ENCODE peak calls at places on chromosomes 11 and 22, in five cellular contexts. D is upper lobe of left lung, V is HepG2, T is right lobe of liver, K is IMR-90. B is an unnamed sample.
A peak's percentile ranks its signal among the peaks of the same experiment; 100 is the strongest.

GRCh38 chr22:21587803-21588611 is 20.5 kb downstream of the UBE2L3 start:
- ATAC-seq in D (peak; percentile 29), V (no peak), T (peak; percentile 30), K (peak; percentile 83), B (no peak)

GRCh38 chr11:110373061-110373702 is 56.6 kb upstream of the FDX1 start:
- ATAC-seq in K (peak; percentile 82), D (peak; percentile 51), V (no peak), T (peak; percentile 19), B (peak; percentile 50)

GRCh38 chr11:11513438-11513837 is 108.4 kb downstream of the GALNT18 start:
- ATAC-seq in T (no peak), D (no peak), K (no peak), V (no peak), B (no peak)

GRCh38 chr11:119937412-119937811 is 200.5 kb downstream of the TRIM29 start:
- ATAC-seq in K (no peak), T (no peak), V (no peak), D (no peak), B (no peak)

GRCh38 chr11:128226106-128226716 is 361.1 kb downstream of the ETS1 start:
- ATAC-seq in V (no peak), D (no peak), K (no peak), T (no peak), B (no peak)

GRCh38 chr11:81869337-81870065 is 864.2 kb downstream of the FAM181B start:
- ATAC-seq in K (no peak), D (peak; percentile 34), T (peak; percentile 27), V (no peak), B (no peak)

GRCh38 chr22:44107341-44107740 is 73.4 kb upstream of the PARVG start:
- ATAC-seq in V (no peak), D (no peak), K (no peak), T (no peak), B (no peak)

GRCh38 chr11:113781682-113782081 is 2.1 kb downstream of the CLDN25 start:
- ATAC-seq in D (peak; percentile 21), T (peak; percentile 78), K (no peak), V (peak; percentile 56), B (no peak)

GRCh38 chr22:22460635-22461034 is 47.9 kb downstream of the ZNF280B start:
- ATAC-seq in D (no peak), K (no peak), V (no peak), T (no peak), B (no peak)

GRCh38 chr22:38700271-38700788 is 413 bp downstream of the JOSD1 start:
- ATAC-seq in D (peak; percentile 81), V (peak; percentile 32), T (peak; percentile 24), K (peak; percentile 33), B (peak; percentile 53)

GRCh38 chr11:78207532-78208256 is 19.0 kb downstream of the USP35 start:
- ATAC-seq in V (no peak), D (no peak), T (no peak), K (peak; percentile 36), B (no peak)

GRCh38 chr11:43992834-43993637 is 50.6 kb downstream of the C11orf96 start:
- ATAC-seq in T (peak; percentile 24), D (peak; percentile 28), V (no peak), K (peak; percentile 69), B (peak; percentile 61)

GRCh38 chr22:35684270-35684700 is 33.4 kb upstream of the APOL5 start:
- ATAC-seq in K (peak; percentile 35), D (peak; percentile 23), V (no peak), T (no peak), B (no peak)

GRCh38 chr11:64660706-64661105 is 62.3 kb downstream of the NRXN2 start:
- ATAC-seq in K (no peak), V (no peak), D (no peak), T (no peak), B (no peak)

GRCh38 chr11:132719684-132720083 is 812.6 kb downstream of the OPCML start:
- ATAC-seq in D (no peak), T (no peak), K (no peak), V (no peak), B (no peak)

GRCh38 chr11:114260483-114260882 is 35.7 kb upstream of the NNMT start:
- ATAC-seq in K (no peak), T (no peak), D (peak; percentile 1), V (no peak), B (peak; percentile 6)

GRCh38 chr11:33867566-33867965 is 24.3 kb downstream of the LMO2 start:
- ATAC-seq in V (no peak), T (no peak), K (no peak), D (no peak), B (no peak)

GRCh38 chr11:10418259-10418949 is 36.7 kb upstream of the AMPD3 start:
- ATAC-seq in K (no peak), D (no peak), V (no peak), T (no peak), B (peak; percentile 67)

GRCh38 chr11:44453213-44453612 is 112.2 kb upstream of the CD82 start:
- ATAC-seq in K (no peak), D (no peak), T (no peak), V (no peak), B (no peak)

GRCh38 chr11:126423154-126423553 is 67.7 kb downstream of the ST3GAL4 start:
- ATAC-seq in K (no peak), V (no peak), T (no peak), D (no peak), B (no peak)

GRCh38 chr22:44616882-44617655 is 84.9 kb upstream of the PRR5 start:
- ATAC-seq in D (no peak), T (no peak), K (no peak), V (no peak), B (peak; percentile 27)

GRCh38 chr11:87141322-87141721 is 103.6 kb downstream of the TMEM135 start:
- ATAC-seq in T (no peak), K (no peak), V (no peak), D (no peak), B (no peak)

GRCh38 chr11:11611381-11611780 is 10.4 kb downstream of the GALNT18 start:
- ATAC-seq in T (no peak), D (no peak), V (no peak), K (no peak), B (no peak)

GRCh38 chr22:37282385-37282677 is at the start of gene CYTH4:
- ATAC-seq in K (no peak), D (peak; percentile 70), V (no peak), T (peak; percentile 66), B (peak; percentile 44)

GRCh38 chr22:37283393-37283937 is 1.2 kb downstream of the CYTH4 start:
- ATAC-seq in K (no peak), T (peak; percentile 24), V (no peak), D (no peak), B (no peak)

GRCh38 chr22:37285937-37286336 is 3.6 kb downstream of the CYTH4 start:
- ATAC-seq in V (no peak), T (no peak), D (no peak), K (no peak), B (no peak)

GRCh38 chr22:37284807-37285355 is 2.6 kb downstream of the CYTH4 start:
- ATAC-seq in V (no peak), T (peak; percentile 65), K (peak; percentile 24), D (peak; percentile 85), B (peak; percentile 80)

GRCh38 chr22:37284126-37284806 is 2.0 kb downstream of the CYTH4 start:
- ATAC-seq in T (peak; percentile 21), D (peak; percentile 45), K (no peak), V (no peak), B (peak; percentile 19)
- H3K4me3 ChIP-seq in T (peak overlapping the region; percentile 44), D (peak overlapping the region; percentile 39), K (no peak overlapping the region), V (no peak overlapping the region), B (peak overlapping the region; percentile 41)

GRCh38 chr22:42284230-42284591 is 13.8 kb upstream of the TCF20 start:
- ATAC-seq in D (no peak), T (no peak), V (no peak), K (no peak), B (no peak)
- H3K27me3 ChIP-seq in D (no peaks in the 10 kb centered on the region), T (no peaks in the 10 kb centered on the region), V (peaks cover 31% of the 10 kb centered on the region), K (peaks cover 47% of the 10 kb centered on the region), B (peaks cover 28% of the 10 kb centered on the region)

GRCh38 chr11:2444301-2445106 is at the start of the genes KCNQ1 and TRPM5:
- ATAC-seq in V (peak; percentile 18), D (peak; percentile 84), K (peak; percentile 78), T (peak; percentile 77), B (peak; percentile 50)
- TF ChIP-seq POLR2A in V (no peak), D (peak; percentile 79), K (no peak), T (peak; percentile 56), B (peak; percentile 20)

GRCh38 chr22:46068908-46069481 is 81.3 kb upstream of the PPARA start:
- ATAC-seq in V (no peak), T (peak; percentile 5), K (no peak), D (no peak), B (no peak)
- H3K4me3 ChIP-seq in V (no peak overlapping the region), T (peak overlapping the region; percentile 84), K (peak overlapping the region; percentile 81), D (peak overlapping the region; percentile 77), B (peak overlapping the region; percentile 73)

GRCh38 chr22:50018608-50019291 is 6.2 kb upstream of the IL17REL start:
- ATAC-seq in K (no peak), V (no peak), T (no peak), D (no peak), B (no peak)

GRCh38 chr22:50015451-50016307 is 3.1 kb upstream of the IL17REL start:
- ATAC-seq in D (no peak), K (no peak), T (no peak), V (no peak), B (no peak)

GRCh38 chr22:50017701-50018224 is 5.2 kb upstream of the IL17REL start:
- ATAC-seq in T (no peak), D (no peak), K (no peak), V (no peak), B (no peak)

GRCh38 chr22:50016308-50016987 is 3.9 kb upstream of the IL17REL start:
- ATAC-seq in D (no peak), V (no peak), T (no peak), K (no peak), B (no peak)

DNA sequence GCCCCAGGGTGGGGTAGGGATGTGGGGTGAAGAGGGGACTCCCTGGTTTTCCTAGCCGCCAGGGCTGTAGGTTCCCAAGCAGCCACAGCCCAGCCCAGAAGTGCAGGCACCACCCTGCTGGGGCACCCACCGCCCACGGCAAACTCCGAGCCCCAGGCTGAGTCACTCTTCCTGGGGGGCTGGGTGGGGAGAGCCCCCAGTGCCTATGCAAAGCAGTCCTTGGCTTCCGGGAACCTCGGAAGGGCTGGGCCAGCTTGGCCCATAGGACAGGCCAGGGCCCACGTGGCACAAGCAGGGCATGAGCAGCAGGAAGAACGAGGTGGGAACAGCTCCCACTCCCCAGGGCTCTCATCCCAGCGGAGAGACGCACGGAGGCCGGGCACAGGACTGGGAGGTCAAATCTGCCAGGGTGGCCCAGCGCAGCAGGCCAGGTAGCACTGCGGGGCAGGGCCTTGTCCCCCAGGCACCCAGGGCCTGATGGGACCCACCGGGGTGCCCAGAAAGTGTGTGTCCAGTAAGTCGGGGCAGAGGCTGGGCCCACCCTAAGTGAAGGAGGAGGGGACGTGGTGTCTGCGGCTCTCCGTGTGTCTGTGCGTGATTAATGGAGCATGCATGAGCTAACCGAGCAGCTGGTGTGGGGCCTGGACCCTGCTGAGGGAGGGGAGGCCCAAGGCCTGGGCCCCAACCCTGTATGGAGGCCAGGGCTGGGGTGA is 4.6 kb upstream of the IL17REL start:
- ATAC-seq in K (no peak), T (no peak), D (no peak), V (no peak), B (no peak)
- H3K27me3 ChIP-seq in K (peaks cover 60% of the 10 kb centered on the region), T (no peaks in the 10 kb centered on the region), D (peaks cover 18% of the 10 kb centered on the region), V (peaks cover 53% of the 10 kb centered on the region), B (peaks cover 81% of the 10 kb centered on the region)